ENCODE peak calls at places on chromosomes 5 and 9, in six cellular contexts. L, V, Y, R, X and U are unnamed samples.

GRCh38 chr9:91200692-91201336 is 160.9 kb downstream of the AUH start:
- DNase-seq in R (no peak), V (no peak), X (no peak), L (no peak), Y (no peak), U (no peak)

GRCh38 chr9:130018260-130018659 is 24.7 kb downstream of the FNBP1 start:
- DNase-seq in X (no peak), V (no peak), R (no peak), L (no peak), Y (no peak), U (no peak)

GRCh38 chr9:75612205-75612604 is 278.3 kb upstream of the PCSK5 start:
- DNase-seq in Y (no peak), R (no peak), V (no peak), L (no peak), X (no peak), U (no peak)

GRCh38 chr5:156147948-156148285 is 179.0 kb upstream of the SGCD start:
- DNase-seq in X (no peak), Y (no peak), R (no peak), V (no peak), L (no peak), U (no peak)

GRCh38 chr9:81190659-81191058 is 498.7 kb downstream of the TLE1 start:
- DNase-seq in V (no peak), L (no peak), R (no peak), Y (no peak), X (no peak), U (no peak)

GRCh38 chr5:43609752-43610151 is 6.8 kb downstream of the NNT start:
- DNase-seq in L (no peak), X (peak), R (no peak), V (no peak), Y (peak), U (no peak)

GRCh38 chr5:93022770-93023169 is 558.2 kb downstream of the NR2F1-AS1 start:
- DNase-seq in L (no peak), Y (peak), R (no peak), X (no peak), V (no peak), U (no peak)

GRCh38 chr9:84811726-84812074 is 142.2 kb downstream of the NTRK2 start:
- DNase-seq in V (no peak), R (no peak), X (no peak), L (no peak), Y (no peak), U (no peak)

GRCh38 chr9:85479305-85479704 is 262.4 kb downstream of the AGTPBP1 start:
- DNase-seq in X (no peak), V (no peak), R (no peak), Y (no peak), L (no peak), U (no peak)

GRCh38 chr9:37999501-38000189 is 69.4 kb downstream of the SHB start:
- DNase-seq in V (peak), L (peak), X (no peak), Y (no peak), R (no peak), U (no peak)

GRCh38 chr5:156815988-156816599 is 34.0 kb upstream of the PPP1R2B start:
- DNase-seq in V (no peak), R (no peak), L (no peak), X (peak), Y (peak), U (no peak)

GRCh38 chr9:35681341-35682002 is 7.7 kb downstream of the CA9 start:
- DNase-seq in X (no peak), Y (no peak), L (no peak), V (no peak), R (no peak), U (no peak)

GRCh38 chr9:9820411-9820810 is 792.4 kb downstream of the PTPRD start:
- DNase-seq in Y (no peak), X (no peak), L (no peak), R (no peak), V (no peak), U (no peak)

GRCh38 chr5:11619339-11620028 is 284.8 kb downstream of the CTNND2 start:
- DNase-seq in V (no peak), L (no peak), R (no peak), X (peak), Y (peak), U (no peak)

GRCh38 chr5:3222924-3223323 is 372.7 kb upstream of the IRX1 start:
- DNase-seq in R (no peak), V (no peak), Y (no peak), L (no peak), X (no peak), U (peak)

GRCh38 chr9:113573959-113574352 is 110.4 kb downstream of the RGS3 start:
- DNase-seq in R (no peak), X (no peak), V (no peak), Y (no peak), L (no peak), U (no peak)

GRCh38 chr5:104739503-104739902 is 1176.9 kb upstream of the NUDT12 start:
- DNase-seq in V (no peak), R (no peak), X (no peak), Y (no peak), L (no peak), U (no peak)

GRCh38 chr5:54083851-54084250 is 226.5 kb downstream of the ARL15 start:
- DNase-seq in L (no peak), X (no peak), V (no peak), R (no peak), Y (no peak), U (no peak)

GRCh38 chr9:111036068-111036789 is 2.0 kb downstream of the LPAR1 start:
- DNase-seq in R (peak), Y (peak), V (peak), X (no peak), L (peak), U (peak)

GRCh38 chr5:138032028-138032571 is 779 bp downstream of the FAM13B start:
- DNase-seq in Y (no peak), X (peak), V (no peak), L (peak), R (peak), U (peak)

GRCh38 chr9:37385286-37385685 is 37.2 kb upstream of the GRHPR start:
- DNase-seq in Y (no peak), V (no peak), L (no peak), R (no peak), X (no peak), U (no peak)

GRCh38 chr5:61051267-61051666 is 106.3 kb downstream of the NDUFAF2 start:
- DNase-seq in Y (peak), V (no peak), R (no peak), L (no peak), X (no peak), U (no peak)

GRCh38 chr9:7094576-7094975 is 336.8 kb downstream of the KDM4C start:
- DNase-seq in R (no peak), L (no peak), Y (no peak), X (no peak), V (no peak), U (no peak)

GRCh38 chr5:176360894-176361436 is 599 bp downstream of the KIAA1191 start:
- DNase-seq in R (no peak), L (no peak), V (no peak), Y (no peak), X (no peak), U (no peak)

GRCh38 chr5:175098301-175098700 is 345.7 kb downstream of the DRD1 start:
- DNase-seq in L (no peak), X (no peak), V (no peak), Y (no peak), R (no peak), U (no peak)

GRCh38 chr5:107532182-107532878 is 138.4 kb downstream of the EFNA5 start:
- DNase-seq in X (no peak), V (no peak), L (no peak), Y (no peak), R (no peak), U (no peak)

GRCh38 chr9:70362952-70363351 is 51.5 kb downstream of the KLF9 start:
- DNase-seq in R (no peak), L (no peak), V (no peak), X (no peak), Y (no peak), U (no peak)

GRCh38 chr5:131628990-131629389 is 6.0 kb downstream of the RAPGEF6 start:
- DNase-seq in Y (peak), X (no peak), L (no peak), R (no peak), V (no peak), U (no peak)

GRCh38 chr5:60668715-60669304 is 31.2 kb downstream of the DEPDC1B start:
- DNase-seq in L (no peak), Y (peak), R (no peak), V (no peak), X (peak), U (no peak)

GRCh38 chr9:6692891-6693361 is 47.4 kb upstream of the GLDC start:
- DNase-seq in X (no peak), L (no peak), Y (no peak), V (no peak), R (no peak), U (no peak)

GRCh38 chr9:83476513-83476912 is 61.7 kb downstream of the FRMD3 start:
- DNase-seq in V (no peak), L (no peak), R (no peak), Y (no peak), X (no peak), U (no peak)

GRCh38 chr9:105676351-105676923 is 14.2 kb downstream of the TAL2 start:
- DNase-seq in Y (no peak), L (no peak), X (no peak), V (no peak), R (no peak), U (no peak)

DNA sequence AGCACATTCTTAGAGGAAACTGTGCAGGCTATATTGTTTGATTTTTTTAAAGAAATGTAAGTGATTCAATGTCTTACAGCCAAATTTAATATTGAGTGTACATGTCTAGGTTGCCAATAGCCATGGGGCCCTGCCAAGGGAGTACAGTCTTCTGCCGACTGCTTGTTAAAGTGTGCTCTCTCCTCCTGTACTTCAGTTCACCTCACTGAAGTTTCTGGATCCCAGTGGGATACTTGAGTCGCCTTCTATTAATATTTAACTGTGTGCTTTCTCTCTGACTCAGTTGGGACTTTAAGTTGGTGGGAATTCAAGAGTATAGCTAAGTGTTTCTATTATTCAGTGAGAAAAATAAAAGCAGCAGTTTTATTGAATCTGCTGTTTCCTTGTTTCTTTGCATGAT is 44.5 kb upstream of the C5orf47 start:
- DNase-seq in Y (peak), R (no peak), L (no peak), V (no peak), X (no peak), U (peak)
- H3K27ac ChIP-seq in Y (peak), R (no peak), L (no peak), V (no peak), X (no peak), U (no peak)

DNA sequence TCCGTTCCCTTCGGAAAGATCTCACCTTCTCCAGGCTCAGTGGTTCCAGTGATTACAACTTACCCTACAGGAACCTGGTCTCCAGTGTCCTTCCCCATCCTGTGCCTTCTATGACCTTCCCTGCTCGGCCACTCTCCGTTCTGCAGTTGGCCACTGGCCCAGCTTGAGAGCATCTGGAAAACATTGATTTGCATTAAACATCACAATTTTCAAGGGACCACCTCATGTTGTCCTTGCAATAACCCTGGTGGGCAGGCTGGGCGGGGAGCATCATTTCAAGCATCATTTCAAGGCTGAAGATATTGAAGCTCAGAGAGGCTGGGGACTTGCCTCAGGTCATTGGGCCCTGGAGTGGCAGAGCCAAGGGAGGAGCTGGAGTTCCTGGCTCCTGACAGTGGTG is 177.4 kb downstream of the SEC61B start:
- DNase-seq in V (no peak), X (no peak), L (no peak), Y (no peak), R (peak), U (no peak)
- H3K27ac ChIP-seq in V (peak), X (no peak), L (no peak), Y (no peak), R (no peak), U (no peak)

GRCh38 chr5:73442152-73442860 is 6.3 kb downstream of the FOXD1 start:
- DNase-seq in L (no peak), V (no peak), Y (no peak), X (no peak), R (no peak), U (no peak)
- H3K27ac ChIP-seq in L (no peak), V (no peak), Y (no peak), X (no peak), R (no peak), U (no peak)

DNA sequence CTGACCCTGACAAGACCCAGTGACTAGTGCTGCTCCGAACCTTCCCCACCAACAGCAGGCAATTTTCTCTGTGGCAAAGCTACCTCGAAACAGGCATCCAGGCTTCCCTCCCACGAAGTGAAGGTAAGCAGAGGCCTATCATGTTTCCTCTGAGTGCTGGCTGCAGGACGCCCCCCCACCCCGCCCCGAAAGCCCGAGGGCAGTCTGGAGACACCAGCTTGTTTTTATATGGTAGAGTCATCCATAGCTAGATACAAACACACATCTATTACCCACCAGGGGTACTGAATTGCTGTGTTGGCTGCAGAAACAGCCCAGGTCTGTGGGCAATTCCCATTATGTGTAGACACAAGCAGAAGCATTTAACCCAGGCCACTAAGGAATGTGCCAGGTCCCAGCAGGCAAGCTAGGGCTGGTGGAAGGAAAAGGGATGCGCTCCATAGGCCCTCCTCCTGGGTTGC is 40.4 kb downstream of the LIX1 start:
- DNase-seq in R (no peak), X (no peak), V (no peak), L (no peak), Y (no peak), U (no peak)
- H3K27ac ChIP-seq in R (no peak), X (no peak), V (no peak), L (no peak), Y (no peak), U (no peak)